ENCODE peak calls at places on chromosomes 1 and 21, in ten cellular contexts. Q is right lobe of liver, N is mesothelial cell of epicardium, G is GM20000, E is endothelial cell, C is body of pancreas, T is uterus, A is endodermal cell, L is upper lobe of left lung, U is WTC11. R is an unnamed sample.
A peak's percentile ranks its signal among the peaks of the same experiment; 100 is the strongest.

GRCh38 chr1:117290855-117291254 is 76.4 kb upstream of the MAN1A2 start:
- DNase-seq in A (no peak), G (no peak), N (no peak), Q (no peak), C (no peak), E (no peak), T (no peak), L (no peak), U (no peak), R (no peak)

GRCh38 chr1:56064705-56065104 is 514.7 kb downstream of the PLPP3 start:
- DNase-seq in E (no peak), U (no peak), T (no peak), G (no peak), Q (no peak), L (no peak), C (no peak), N (no peak), A (no peak), R (no peak)

GRCh38 chr1:94855307-94855700 is 35.1 kb downstream of the SLC44A3 start:
- DNase-seq in U (no peak), C (no peak), A (no peak), G (no peak), E (no peak), N (no peak), Q (no peak), T (no peak), L (peak; percentile 45), R (no peak)

GRCh38 chr1:100811808-100812207 is 82.8 kb downstream of the EXTL2 start:
- DNase-seq in C (no peak), G (no peak), Q (no peak), L (no peak), E (no peak), T (no peak), U (no peak), N (no peak), A (no peak), R (no peak)

GRCh38 chr1:59025898-59026426 is 242.1 kb upstream of the JUN start:
- DNase-seq in T (no peak), E (no peak), L (no peak), U (no peak), A (no peak), C (no peak), N (no peak), Q (no peak), G (peak; percentile 60), R (no peak)

GRCh38 chr21:27062441-27062840 is 95.6 kb upstream of the ADAMTS5 start:
- DNase-seq in Q (no peak), C (no peak), A (no peak), G (no peak), E (no peak), L (no peak), T (no peak), N (no peak), U (no peak), R (no peak)

GRCh38 chr1:115495603-115496002 is 146.2 kb upstream of the VANGL1 start:
- DNase-seq in Q (no peak), G (no peak), N (no peak), T (no peak), C (no peak), L (no peak), A (no peak), E (no peak), U (no peak), R (no peak)

GRCh38 chr1:99737016-99737415 is 29.4 kb downstream of the FRRS1 start:
- DNase-seq in L (no peak), A (peak; percentile 75), U (peak; percentile 20), E (peak; percentile 38), Q (no peak), T (no peak), G (no peak), C (no peak), N (no peak), R (no peak)

DNA sequence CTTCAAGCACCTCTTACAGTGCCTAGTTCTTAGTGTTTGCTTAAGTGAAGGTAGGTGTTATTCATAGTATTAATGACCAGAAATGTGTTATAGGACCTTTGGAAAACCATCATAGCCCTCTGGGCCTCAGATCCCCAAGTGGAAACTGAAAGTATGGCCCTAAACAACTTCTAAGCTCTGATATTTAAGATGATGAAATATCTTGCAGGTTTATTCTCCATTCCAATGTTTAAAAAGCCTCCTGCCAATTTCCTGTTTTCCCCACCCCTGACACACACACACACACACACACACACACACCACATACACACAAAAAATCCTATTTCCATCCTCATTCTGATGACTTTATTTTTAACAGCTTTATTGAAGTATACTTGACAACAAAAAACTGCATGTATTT is 108.2 kb downstream of the DIRAS3 start:
- DNase-seq in G (no peak), E (no peak), T (no peak), N (no peak), Q (no peak), U (no peak), C (no peak), L (no peak), A (no peak), R (no peak)
- TF ChIP-seq CTCF in G (no peak), E (no peak), T (no peak), N (no peak), Q (no peak), U (no peak), C (no peak), L (no peak), A (no peak), R (no peak)

GRCh38 chr1:236341298-236341697 is 52.8 kb upstream of the EDARADD start:
- DNase-seq in U (no peak), E (no peak), C (peak; percentile 48), A (no peak), Q (no peak), N (no peak), L (no peak), G (no peak), T (no peak), R (no peak)

GRCh38 chr1:236342403-236343245 is 51.5 kb upstream of the EDARADD start:
- DNase-seq in A (no peak), G (no peak), U (no peak), N (no peak), E (no peak), C (no peak), T (no peak), Q (no peak), L (no peak), R (no peak)

GRCh38 chr1:236343246-236343862 is 50.7 kb upstream of the EDARADD start:
- DNase-seq in T (no peak), L (no peak), Q (no peak), N (no peak), G (no peak), A (no peak), U (no peak), C (no peak), E (no peak), R (no peak)

GRCh38 chr1:236348071-236348470 is 46.0 kb upstream of the EDARADD start:
- DNase-seq in A (no peak), N (no peak), C (no peak), G (no peak), E (no peak), L (no peak), T (no peak), Q (no peak), U (peak; percentile 39), R (no peak)

GRCh38 chr1:236345728-236346127 is 48.4 kb upstream of the EDARADD start:
- DNase-seq in T (no peak), L (no peak), A (peak; percentile 58), U (no peak), N (no peak), E (peak; percentile 10), G (peak; percentile 28), C (peak; percentile 49), Q (peak; percentile 24), R (no peak)
- TF ChIP-seq CTCF in T (no peak), L (no peak), A (peak; percentile 65), U (no peak), N (no peak), E (no peak), G (no peak), C (peak; percentile 46), Q (peak; percentile 40), R (peak; percentile 42)

GRCh38 chr1:176877557-176877956 is 287.0 kb downstream of the ASTN1 start:
- DNase-seq in G (no peak), L (no peak), C (no peak), A (no peak), N (no peak), E (no peak), U (no peak), Q (no peak), T (no peak), R (no peak)

GRCh38 chr1:176880954-176881595 is 283.4 kb downstream of the ASTN1 start:
- DNase-seq in L (peak; percentile 55), Q (peak; percentile 77), G (peak; percentile 57), C (peak; percentile 80), N (peak; percentile 74), A (peak; percentile 93), E (peak; percentile 79), U (peak; percentile 84), T (peak; percentile 67), R (peak; percentile 87)

GRCh38 chr1:176876966-176877515 is 287.5 kb downstream of the ASTN1 start:
- DNase-seq in U (no peak), E (no peak), T (no peak), A (no peak), Q (no peak), G (no peak), N (no peak), C (no peak), L (no peak), R (no peak)

GRCh38 chr1:176879784-176880620 is 284.5 kb downstream of the ASTN1 start:
- DNase-seq in U (no peak), T (no peak), G (no peak), N (no peak), Q (no peak), L (no peak), E (no peak), A (no peak), C (no peak), R (no peak)

DNA sequence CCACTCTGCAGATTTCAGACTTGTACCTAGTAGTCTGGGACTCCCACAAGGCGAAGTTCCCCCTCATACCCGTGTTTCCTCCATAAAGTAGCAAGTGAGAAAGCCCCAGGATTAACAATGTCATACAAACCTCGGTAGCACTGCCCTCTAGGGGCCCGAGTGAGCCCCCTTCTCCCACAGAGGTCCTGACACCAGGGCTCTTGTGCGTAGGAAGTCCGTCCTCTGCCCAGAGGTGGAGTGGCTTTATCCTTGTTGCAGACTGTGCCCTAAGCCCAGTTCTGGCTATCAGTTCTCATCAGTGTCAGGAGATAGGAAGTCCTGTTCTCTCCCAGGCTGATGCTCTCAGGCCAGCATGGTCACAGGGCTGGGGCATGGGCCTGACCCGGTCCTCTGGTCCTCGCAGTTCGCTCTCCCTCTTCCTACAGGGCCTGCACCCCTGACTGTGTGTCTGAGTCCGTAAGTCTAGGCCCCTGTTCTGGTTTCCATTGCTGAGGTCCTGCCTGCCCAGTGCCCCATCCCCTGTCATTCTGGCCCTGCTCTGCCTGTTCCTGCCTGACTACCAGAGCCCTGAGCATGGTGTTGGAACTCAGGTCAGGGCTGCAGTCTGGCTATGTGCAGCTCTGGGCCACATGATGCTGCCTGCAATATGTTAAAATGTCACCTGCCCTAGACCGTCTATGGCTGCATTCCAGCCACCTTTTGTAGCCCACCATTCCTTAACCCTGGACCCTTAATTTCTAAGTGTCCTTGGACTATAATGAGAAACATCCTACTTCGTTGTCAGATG is 285.6 kb downstream of the ASTN1 start:
- DNase-seq in Q (no peak), A (peak; percentile 83), E (no peak), L (no peak), U (peak; percentile 59), G (no peak), C (no peak), T (no peak), N (no peak), R (no peak)
- TF ChIP-seq CTCF in Q (no peak), A (peak; percentile 77), E (no peak), L (no peak), U (no peak), G (peak; percentile 7), C (no peak), T (no peak), N (no peak), R (peak; percentile 3)

DNA sequence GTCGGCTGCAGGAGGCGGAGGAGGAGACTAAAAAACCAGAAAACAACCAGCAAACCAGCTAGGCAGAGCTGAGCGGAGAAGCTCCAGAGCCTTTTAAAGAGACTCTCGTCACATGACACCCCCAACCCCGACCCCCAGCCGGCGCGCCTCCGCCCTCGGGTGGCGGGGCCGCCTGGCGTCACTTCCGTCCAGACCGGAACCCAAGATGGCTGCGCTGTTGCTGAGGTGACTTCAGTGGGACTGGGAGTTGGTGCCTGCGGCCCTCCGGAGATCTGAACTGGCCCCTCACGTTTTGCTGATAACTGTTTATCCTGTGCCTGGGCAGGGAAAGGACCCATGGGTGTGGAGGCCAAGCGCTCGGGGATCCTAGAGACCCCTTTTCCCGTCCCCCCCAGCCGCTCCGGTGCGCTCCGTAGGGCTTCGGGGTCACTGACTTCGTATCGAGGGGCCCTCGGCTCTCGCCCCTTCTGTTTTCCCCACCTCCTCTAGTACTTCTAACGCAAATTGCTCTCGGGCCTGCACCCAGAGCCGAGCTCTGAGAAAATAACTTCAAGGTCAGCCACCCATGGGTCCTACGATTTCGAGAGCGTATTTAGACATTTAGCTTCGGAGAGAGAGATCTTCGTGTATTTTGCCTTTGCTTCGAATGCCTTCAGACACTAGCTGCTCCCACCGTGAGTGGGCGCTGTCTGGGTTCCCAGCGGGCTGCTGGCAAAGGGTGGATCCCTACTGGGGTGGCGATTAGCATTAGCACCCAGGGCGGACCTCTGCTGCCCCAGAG is at the start of gene SDHC:
- DNase-seq in U (peak; percentile 91), Q (peak; percentile 90), E (peak; percentile 91), L (peak; percentile 88), C (peak; percentile 89), A (peak; percentile 97), T (peak; percentile 88), N (peak; percentile 74), G (peak; percentile 92), R (peak; percentile 83)
- TF ChIP-seq CTCF in U (no peak), Q (peak; percentile 16), E (peak; percentile 33), L (peak; percentile 28), C (peak; percentile 7), A (peak; percentile 72), T (peak; percentile 32), N (no peak), G (no peak), R (peak; percentile 58)

R was measured in neural crest cell.